ENCODE peak calls at places on chromosomes 5 and 9, in five cellular contexts. Y is BJ, C is head of caudate nucleus, P is tibial artery, N is left ventricle myocardium inferior. T is an unnamed sample.

GRCh38 chr9:128027166-128027539 is 40.0 kb downstream of the NAIF1 start:
- DNase-seq in P (no peak), C (no peak), Y (no peak), N (no peak), T (no peak)

GRCh38 chr5:154570572-154571324 is 92.7 kb upstream of the HAND1 start:
- DNase-seq in N (no peak), C (no peak), P (no peak), Y (no peak), T (no peak)

GRCh38 chr5:172361566-172362238 is 78.1 kb upstream of the UBTD2 start:
- DNase-seq in N (no peak), C (no peak), Y (peak; percentile 96), P (peak; percentile 84), T (no peak)

GRCh38 chr9:90965911-90966290 is 164.3 kb downstream of the SYK start:
- DNase-seq in P (no peak), N (no peak), Y (no peak), C (no peak), T (no peak)

GRCh38 chr9:136059851-136060670 is 35.0 kb downstream of the NACC2 start:
- DNase-seq in Y (peak; percentile 63), C (no peak), P (peak; percentile 18), N (peak; percentile 12), T (no peak)

GRCh38 chr5:65805082-65805481 is 83.1 kb downstream of the NLN start:
- DNase-seq in C (no peak), P (no peak), N (no peak), Y (no peak), T (no peak)

GRCh38 chr5:14185336-14186131 is 42.4 kb downstream of the TRIO start:
- DNase-seq in N (no peak), Y (no peak), C (peak; percentile 40), P (no peak), T (no peak)

GRCh38 chr5:142618125-142618524 is 67.8 kb downstream of the FGF1 start:
- DNase-seq in N (no peak), P (no peak), Y (no peak), C (no peak), T (no peak)

GRCh38 chr9:4690144-4690543 is 10.8 kb downstream of the CDC37L1 start:
- DNase-seq in Y (no peak), P (no peak), N (no peak), C (no peak), T (no peak)

GRCh38 chr9:21141427-21141882 is at the start of gene IFNW1:
- DNase-seq in P (no peak), N (no peak), C (no peak), Y (no peak), T (no peak)

GRCh38 chr5:104512063-104512798 is 949.6 kb upstream of the NUDT12 start:
- DNase-seq in C (no peak), P (no peak), N (no peak), Y (no peak), T (no peak)

GRCh38 chr5:178199581-178200434 is 4.5 kb upstream of the HNRNPAB start:
- DNase-seq in N (no peak), C (no peak), P (no peak), Y (no peak), T (no peak)

GRCh38 chr9:37989632-37990155 is 79.3 kb downstream of the SHB start:
- DNase-seq in P (no peak), Y (no peak), C (no peak), N (no peak), T (no peak)

GRCh38 chr5:135241536-135241935 is 157.5 kb downstream of the MACROH2A1 start:
- DNase-seq in C (no peak), N (no peak), Y (no peak), P (no peak), T (no peak)

GRCh38 chr5:98333921-98334320 is 439.5 kb upstream of the RGMB start:
- DNase-seq in C (no peak), N (no peak), P (no peak), Y (no peak), T (no peak)

GRCh38 chr5:35194636-35195471 is 35.4 kb downstream of the PRLR start:
- DNase-seq in Y (no peak), N (no peak), P (no peak), C (no peak), T (no peak)

GRCh38 chr9:118618091-118618490 is 751.1 kb downstream of the BRINP1 start:
- DNase-seq in C (no peak), Y (no peak), P (no peak), N (no peak), T (no peak)

GRCh38 chr5:149834246-149834855 is 104.2 kb downstream of the PPARGC1B start:
- DNase-seq in P (peak; percentile 41), Y (peak; percentile 41), N (no peak), C (peak; percentile 64), T (peak; percentile 29)

GRCh38 chr9:84239341-84239740 is 101.2 kb downstream of the SLC28A3 start:
- DNase-seq in C (no peak), N (no peak), P (no peak), Y (no peak), T (no peak)

T was measured in hippocampal formation.